ENCODE peak calls at places on chromosomes 13 and 19, in eight cellular contexts. W, T, V, X, Y, A, O and M are unnamed samples.

GRCh38 chr19:10286803-10287737 is at the start of gene ICAM4:
- DNase-seq in W (peak), T (no peak), V (no peak), X (no peak), Y (no peak), A (peak), O (peak), M (peak)

GRCh38 chr13:96946709-96947311 is 47.5 kb downstream of the OXGR1 start:
- DNase-seq in W (no peak), T (no peak), V (no peak), X (no peak), Y (no peak), A (no peak), O (peak), M (no peak)

GRCh38 chr13:39676315-39676876 is 20.9 kb downstream of the COG6 start:
- DNase-seq in W (peak), T (no peak), V (no peak), X (no peak), Y (no peak), A (peak), O (no peak), M (peak)

GRCh38 chr19:5150331-5150901 is 181.5 kb downstream of the KDM4B start:
- DNase-seq in W (no peak), T (no peak), V (peak), X (peak), Y (no peak), A (no peak), O (peak), M (no peak)

GRCh38 chr13:39779337-39780270 is 124.1 kb downstream of the COG6 start:
- DNase-seq in W (no peak), T (no peak), V (no peak), X (no peak), Y (no peak), A (peak), O (no peak), M (no peak)

GRCh38 chr19:27828781-27829275 is 1384.1 kb downstream of the UQCRFS1 start:
- DNase-seq in W (no peak), T (no peak), V (no peak), X (no peak), Y (no peak), A (no peak), O (no peak), M (no peak)

GRCh38 chr13:23381877-23382276 is 51.6 kb downstream of the SACS start:
- DNase-seq in W (no peak), T (no peak), V (no peak), X (no peak), Y (no peak), A (no peak), O (no peak), M (no peak)

GRCh38 chr19:39223703-39224279 is 19.7 kb upstream of the SYCN start:
- DNase-seq in W (no peak), T (no peak), V (no peak), X (no peak), Y (no peak), A (peak), O (no peak), M (peak)

GRCh38 chr13:111845621-111846351 is 221.2 kb upstream of the SOX1 start:
- DNase-seq in W (no peak), T (no peak), V (peak), X (no peak), Y (no peak), A (no peak), O (no peak), M (no peak)

GRCh38 chr13:112982281-112983041 is 13.4 kb downstream of the MCF2L start:
- DNase-seq in W (no peak), T (no peak), V (no peak), X (no peak), Y (no peak), A (no peak), O (no peak), M (no peak)

GRCh38 chr13:112981361-112981905 is 12.4 kb downstream of the MCF2L start:
- DNase-seq in W (no peak), T (no peak), V (no peak), X (no peak), Y (no peak), A (no peak), O (no peak), M (no peak)

GRCh38 chr13:112979406-112979902 is 10.4 kb downstream of the MCF2L start:
- DNase-seq in W (no peak), T (no peak), V (no peak), X (no peak), Y (no peak), A (no peak), O (peak), M (no peak)

GRCh38 chr13:112978561-112979405 is 9.8 kb downstream of the MCF2L start:
- DNase-seq in W (peak), T (no peak), V (no peak), X (no peak), Y (no peak), A (no peak), O (peak), M (no peak)

DNA sequence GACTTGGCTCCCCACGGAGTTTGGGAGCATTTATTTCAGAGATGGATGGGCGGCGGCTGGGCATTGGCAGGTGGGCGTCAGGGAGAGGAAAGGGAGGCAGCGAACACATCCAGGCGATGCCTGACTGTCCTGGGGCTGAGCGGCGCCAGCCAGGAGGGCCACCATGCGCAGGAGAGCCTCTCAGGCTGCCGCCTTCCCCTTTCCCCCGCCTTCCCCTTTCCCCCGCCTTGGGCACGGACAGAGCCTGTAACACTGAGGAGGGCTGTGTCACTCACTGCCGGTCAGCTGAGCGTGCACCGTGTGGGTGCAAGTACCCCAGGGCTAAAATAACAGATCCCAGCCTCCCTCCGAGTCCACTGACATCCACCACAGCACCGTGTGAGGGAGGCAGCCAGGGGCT is 11.4 kb downstream of the MCF2L start:
- DNase-seq in W (no peak), T (no peak), V (no peak), X (no peak), Y (peak), A (no peak), O (peak), M (no peak)
- H3K4me3 ChIP-seq in W (peak), T (no peak), V (peak), X (no peak), Y (no peak), A (no peak), O (no peak), M (no peak)

GRCh38 chr13:78121459-78122348 is 203.1 kb upstream of the EDNRB start:
- DNase-seq in W (peak), T (peak), V (no peak), X (no peak), Y (peak), A (peak), O (no peak), M (peak)
- H3K4me3 ChIP-seq in W (no peak), T (no peak), V (no peak), X (no peak), Y (no peak), A (no peak), O (no peak), M (peak)

DNA sequence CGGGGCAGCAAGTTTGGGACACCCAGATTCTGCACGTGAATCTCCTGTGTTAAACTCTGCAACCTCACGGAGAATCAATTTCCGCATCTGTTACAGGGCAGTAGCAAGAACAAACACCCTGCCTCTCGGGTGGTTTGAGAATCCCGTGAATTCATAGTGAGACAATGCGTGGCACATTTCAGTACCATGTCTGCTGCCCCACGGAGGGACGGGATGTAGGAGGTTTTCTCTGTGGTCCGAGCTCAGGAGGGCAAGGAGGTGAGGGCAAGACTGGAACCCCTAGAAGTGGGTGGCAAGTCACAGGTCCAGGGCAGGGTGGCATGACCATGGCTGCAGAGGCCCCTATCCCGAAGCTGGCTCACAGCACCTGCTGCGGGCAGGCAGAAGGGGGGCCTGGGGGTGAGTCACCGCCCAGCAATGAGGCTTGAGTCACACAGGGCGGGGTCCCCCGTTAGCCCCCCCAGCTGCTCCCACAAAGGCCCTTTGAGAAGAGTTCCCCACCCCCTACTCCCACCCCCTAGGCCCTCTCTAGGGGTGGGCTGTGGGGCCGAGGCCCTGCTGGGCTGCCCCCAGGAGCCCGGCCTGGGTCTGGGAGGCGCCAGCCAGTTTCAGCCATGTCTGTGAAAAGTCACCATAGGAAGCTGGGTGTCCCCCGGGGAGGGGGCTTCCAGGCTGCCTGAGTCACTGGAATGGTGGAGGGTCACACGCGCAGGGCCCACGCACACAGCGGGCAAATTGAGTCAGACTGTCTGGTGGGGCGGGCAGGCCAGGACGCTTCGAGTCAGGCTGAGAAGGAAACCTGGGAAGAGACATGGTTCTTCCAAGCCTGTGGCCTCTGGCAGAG is 25.8 kb upstream of the NANOS3 start:
- DNase-seq in W (peak), T (peak), V (peak), X (peak), Y (no peak), A (peak), O (peak), M (peak)
- H3K4me3 ChIP-seq in W (peak), T (peak), V (peak), X (peak), Y (peak), A (peak), O (peak), M (peak)

GRCh38 chr13:83880275-83881027 is 1.8 kb downstream of the SLITRK1 start:
- DNase-seq in W (no peak), T (no peak), V (no peak), X (no peak), Y (no peak), A (no peak), O (no peak), M (no peak)
- H3K4me3 ChIP-seq in W (no peak), T (peak), V (no peak), X (peak), Y (no peak), A (no peak), O (no peak), M (peak)

DNA sequence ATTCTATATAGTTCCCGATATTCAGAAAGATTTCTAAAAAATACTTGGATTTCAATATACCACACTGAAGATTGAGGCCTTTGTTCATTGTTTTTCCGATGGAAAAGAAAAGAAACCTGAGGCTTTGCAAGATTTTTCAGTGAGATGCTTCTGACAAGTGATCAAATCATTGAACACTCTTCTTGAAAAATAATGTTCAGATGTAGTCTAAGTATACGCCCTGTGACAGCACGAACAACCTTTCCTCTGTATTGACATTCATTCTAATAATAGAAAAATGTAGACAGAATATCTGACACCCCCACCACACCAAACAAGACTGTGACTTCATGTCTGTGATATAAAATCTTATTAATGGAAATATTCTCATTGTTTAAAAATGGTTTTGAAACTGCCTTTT is 650.7 kb upstream of the KLHL1 start:
- DNase-seq in W (no peak), T (no peak), V (no peak), X (no peak), Y (no peak), A (no peak), O (no peak), M (no peak)
- H3K4me3 ChIP-seq in W (no peak), T (no peak), V (no peak), X (no peak), Y (no peak), A (no peak), O (no peak), M (no peak)